ENCODE peak calls at places on chromosomes 3 and 15, in eight cellular contexts. One of them, this sample, is unnamed.

GRCh38 chr15:26132786-26133185 is 269.7 kb upstream of the ATP10A start:
- DNase-seq in frontal cortex: no peak
- DNase-seq in activated CD8-positive, alpha-beta memory T cell treated with anti-CD3 and anti-CD28 coated beads for 4 hours: no peak
- DNase-seq in psoas muscle: no peak
- DNase-seq in NCI-H510A treated with DMSO at 0.1 percent for 48 hours: no peak
- DNase-seq in stimulated activated CD4-positive, alpha-beta T cell treated with anti-CD3 and anti-CD28 coated beads, Interleukin-15, amount 100 ng/mL, for 1 hour: no peak
- DNase-seq in activated T-cell treated with anti-CD3 and anti-CD28 coated beads, Interleukin-2, amount 50 U/mL, for 72 hours: no peak
- DNase-seq in HL-60: no peak
- DNase-seq in this sample: no peak

GRCh38 chr15:78345726-78346125 is 5.6 kb downstream of the CRABP1 start:
- DNase-seq in stimulated activated CD4-positive, alpha-beta T cell treated with anti-CD3 and anti-CD28 coated beads, Interleukin-15, amount 100 ng/mL, for 1 hour: no peak
- DNase-seq in HL-60: no peak
- DNase-seq in activated T-cell treated with anti-CD3 and anti-CD28 coated beads, Interleukin-2, amount 50 U/mL, for 72 hours: no peak
- DNase-seq in NCI-H510A treated with DMSO at 0.1 percent for 48 hours: no peak
- DNase-seq in frontal cortex: no peak
- DNase-seq in activated CD8-positive, alpha-beta memory T cell treated with anti-CD3 and anti-CD28 coated beads for 4 hours: no peak
- DNase-seq in psoas muscle: no peak
- DNase-seq in this sample: no peak

GRCh38 chr15:51622269-51623180 is at the start of gene DMXL2:
- DNase-seq in HL-60: peak
- DNase-seq in NCI-H510A treated with DMSO at 0.1 percent for 48 hours: peak
- DNase-seq in activated CD8-positive, alpha-beta memory T cell treated with anti-CD3 and anti-CD28 coated beads for 4 hours: peak
- DNase-seq in frontal cortex: peak
- DNase-seq in stimulated activated CD4-positive, alpha-beta T cell treated with anti-CD3 and anti-CD28 coated beads, Interleukin-15, amount 100 ng/mL, for 1 hour: peak
- DNase-seq in activated T-cell treated with anti-CD3 and anti-CD28 coated beads, Interleukin-2, amount 50 U/mL, for 72 hours: peak
- DNase-seq in psoas muscle: peak
- DNase-seq in this sample: peak

GRCh38 chr15:42368096-42368495 is 8.8 kb downstream of the CAPN3 start:
- DNase-seq in frontal cortex: no peak
- DNase-seq in activated CD8-positive, alpha-beta memory T cell treated with anti-CD3 and anti-CD28 coated beads for 4 hours: no peak
- DNase-seq in psoas muscle: no peak
- DNase-seq in HL-60: no peak
- DNase-seq in NCI-H510A treated with DMSO at 0.1 percent for 48 hours: no peak
- DNase-seq in activated T-cell treated with anti-CD3 and anti-CD28 coated beads, Interleukin-2, amount 50 U/mL, for 72 hours: no peak
- DNase-seq in stimulated activated CD4-positive, alpha-beta T cell treated with anti-CD3 and anti-CD28 coated beads, Interleukin-15, amount 100 ng/mL, for 1 hour: no peak
- DNase-seq in this sample: no peak

GRCh38 chr15:70114226-70114625 is 16.5 kb upstream of the TLE3 start:
- DNase-seq in NCI-H510A treated with DMSO at 0.1 percent for 48 hours: no peak
- DNase-seq in HL-60: no peak
- DNase-seq in activated CD8-positive, alpha-beta memory T cell treated with anti-CD3 and anti-CD28 coated beads for 4 hours: no peak
- DNase-seq in psoas muscle: no peak
- DNase-seq in activated T-cell treated with anti-CD3 and anti-CD28 coated beads, Interleukin-2, amount 50 U/mL, for 72 hours: no peak
- DNase-seq in stimulated activated CD4-positive, alpha-beta T cell treated with anti-CD3 and anti-CD28 coated beads, Interleukin-15, amount 100 ng/mL, for 1 hour: no peak
- DNase-seq in frontal cortex: no peak
- DNase-seq in this sample: no peak

GRCh38 chr3:86958534-86958933 is 32.4 kb downstream of the VGLL3 start:
- DNase-seq in activated T-cell treated with anti-CD3 and anti-CD28 coated beads, Interleukin-2, amount 50 U/mL, for 72 hours: no peak
- DNase-seq in psoas muscle: no peak
- DNase-seq in HL-60: no peak
- DNase-seq in activated CD8-positive, alpha-beta memory T cell treated with anti-CD3 and anti-CD28 coated beads for 4 hours: no peak
- DNase-seq in stimulated activated CD4-positive, alpha-beta T cell treated with anti-CD3 and anti-CD28 coated beads, Interleukin-15, amount 100 ng/mL, for 1 hour: no peak
- DNase-seq in NCI-H510A treated with DMSO at 0.1 percent for 48 hours: no peak
- DNase-seq in frontal cortex: no peak
- DNase-seq in this sample: no peak

GRCh38 chr15:52331490-52332240 is 36.1 kb upstream of the MYO5C start:
- DNase-seq in frontal cortex: no peak
- DNase-seq in NCI-H510A treated with DMSO at 0.1 percent for 48 hours: peak
- DNase-seq in HL-60: no peak
- DNase-seq in stimulated activated CD4-positive, alpha-beta T cell treated with anti-CD3 and anti-CD28 coated beads, Interleukin-15, amount 100 ng/mL, for 1 hour: no peak
- DNase-seq in psoas muscle: no peak
- DNase-seq in activated CD8-positive, alpha-beta memory T cell treated with anti-CD3 and anti-CD28 coated beads for 4 hours: peak
- DNase-seq in activated T-cell treated with anti-CD3 and anti-CD28 coated beads, Interleukin-2, amount 50 U/mL, for 72 hours: peak
- DNase-seq in this sample: peak

GRCh38 chr3:178907081-178907480 is 164.5 kb downstream of the ZMAT3 start:
- DNase-seq in activated CD8-positive, alpha-beta memory T cell treated with anti-CD3 and anti-CD28 coated beads for 4 hours: no peak
- DNase-seq in frontal cortex: no peak
- DNase-seq in activated T-cell treated with anti-CD3 and anti-CD28 coated beads, Interleukin-2, amount 50 U/mL, for 72 hours: no peak
- DNase-seq in HL-60: no peak
- DNase-seq in stimulated activated CD4-positive, alpha-beta T cell treated with anti-CD3 and anti-CD28 coated beads, Interleukin-15, amount 100 ng/mL, for 1 hour: no peak
- DNase-seq in psoas muscle: no peak
- DNase-seq in NCI-H510A treated with DMSO at 0.1 percent for 48 hours: no peak
- DNase-seq in this sample: no peak

GRCh38 chr3:52245322-52246263 is at the start of gene PPM1M:
- DNase-seq in psoas muscle: peak
- DNase-seq in activated T-cell treated with anti-CD3 and anti-CD28 coated beads, Interleukin-2, amount 50 U/mL, for 72 hours: peak
- DNase-seq in HL-60: no peak
- DNase-seq in stimulated activated CD4-positive, alpha-beta T cell treated with anti-CD3 and anti-CD28 coated beads, Interleukin-15, amount 100 ng/mL, for 1 hour: peak
- DNase-seq in activated CD8-positive, alpha-beta memory T cell treated with anti-CD3 and anti-CD28 coated beads for 4 hours: no peak
- DNase-seq in NCI-H510A treated with DMSO at 0.1 percent for 48 hours: no peak
- DNase-seq in frontal cortex: peak
- DNase-seq in this sample: peak

GRCh38 chr3:8891328-8891727 is 71.9 kb downstream of the RAD18 start:
- DNase-seq in HL-60: no peak
- DNase-seq in activated T-cell treated with anti-CD3 and anti-CD28 coated beads, Interleukin-2, amount 50 U/mL, for 72 hours: no peak
- DNase-seq in activated CD8-positive, alpha-beta memory T cell treated with anti-CD3 and anti-CD28 coated beads for 4 hours: no peak
- DNase-seq in psoas muscle: no peak
- DNase-seq in frontal cortex: no peak
- DNase-seq in stimulated activated CD4-positive, alpha-beta T cell treated with anti-CD3 and anti-CD28 coated beads, Interleukin-15, amount 100 ng/mL, for 1 hour: no peak
- DNase-seq in NCI-H510A treated with DMSO at 0.1 percent for 48 hours: no peak
- DNase-seq in this sample: no peak

GRCh38 chr15:48965972-48966371 is 2.3 kb upstream of the SHC4 start:
- DNase-seq in HL-60: peak
- DNase-seq in stimulated activated CD4-positive, alpha-beta T cell treated with anti-CD3 and anti-CD28 coated beads, Interleukin-15, amount 100 ng/mL, for 1 hour: no peak
- DNase-seq in activated CD8-positive, alpha-beta memory T cell treated with anti-CD3 and anti-CD28 coated beads for 4 hours: no peak
- DNase-seq in psoas muscle: no peak
- DNase-seq in frontal cortex: no peak
- DNase-seq in NCI-H510A treated with DMSO at 0.1 percent for 48 hours: no peak
- DNase-seq in activated T-cell treated with anti-CD3 and anti-CD28 coated beads, Interleukin-2, amount 50 U/mL, for 72 hours: peak
- DNase-seq in this sample: no peak

GRCh38 chr3:159028706-159029105 is 226.9 kb downstream of the MFSD1 start:
- DNase-seq in psoas muscle: no peak
- DNase-seq in activated T-cell treated with anti-CD3 and anti-CD28 coated beads, Interleukin-2, amount 50 U/mL, for 72 hours: no peak
- DNase-seq in HL-60: no peak
- DNase-seq in NCI-H510A treated with DMSO at 0.1 percent for 48 hours: no peak
- DNase-seq in activated CD8-positive, alpha-beta memory T cell treated with anti-CD3 and anti-CD28 coated beads for 4 hours: no peak
- DNase-seq in stimulated activated CD4-positive, alpha-beta T cell treated with anti-CD3 and anti-CD28 coated beads, Interleukin-15, amount 100 ng/mL, for 1 hour: no peak
- DNase-seq in frontal cortex: no peak
- DNase-seq in this sample: no peak

GRCh38 chr3:153963012-153963411 is 158.2 kb upstream of the ARHGEF26 start:
- DNase-seq in activated CD8-positive, alpha-beta memory T cell treated with anti-CD3 and anti-CD28 coated beads for 4 hours: no peak
- DNase-seq in activated T-cell treated with anti-CD3 and anti-CD28 coated beads, Interleukin-2, amount 50 U/mL, for 72 hours: no peak
- DNase-seq in HL-60: no peak
- DNase-seq in stimulated activated CD4-positive, alpha-beta T cell treated with anti-CD3 and anti-CD28 coated beads, Interleukin-15, amount 100 ng/mL, for 1 hour: no peak
- DNase-seq in frontal cortex: no peak
- DNase-seq in NCI-H510A treated with DMSO at 0.1 percent for 48 hours: no peak
- DNase-seq in psoas muscle: no peak
- DNase-seq in this sample: no peak

GRCh38 chr3:9812870-9813483 is 2.9 kb downstream of the TTLL3 start:
- DNase-seq in NCI-H510A treated with DMSO at 0.1 percent for 48 hours: no peak
- DNase-seq in HL-60: no peak
- DNase-seq in psoas muscle: no peak
- DNase-seq in frontal cortex: no peak
- DNase-seq in activated CD8-positive, alpha-beta memory T cell treated with anti-CD3 and anti-CD28 coated beads for 4 hours: no peak
- DNase-seq in activated T-cell treated with anti-CD3 and anti-CD28 coated beads, Interleukin-2, amount 50 U/mL, for 72 hours: no peak
- DNase-seq in stimulated activated CD4-positive, alpha-beta T cell treated with anti-CD3 and anti-CD28 coated beads, Interleukin-15, amount 100 ng/mL, for 1 hour: no peak
- DNase-seq in this sample: no peak

GRCh38 chr3:127027061-127027735 is 44.3 kb downstream of the PLXNA1 start:
- DNase-seq in frontal cortex: no peak
- DNase-seq in psoas muscle: no peak
- DNase-seq in NCI-H510A treated with DMSO at 0.1 percent for 48 hours: no peak
- DNase-seq in activated CD8-positive, alpha-beta memory T cell treated with anti-CD3 and anti-CD28 coated beads for 4 hours: no peak
- DNase-seq in HL-60: no peak
- DNase-seq in activated T-cell treated with anti-CD3 and anti-CD28 coated beads, Interleukin-2, amount 50 U/mL, for 72 hours: no peak
- DNase-seq in stimulated activated CD4-positive, alpha-beta T cell treated with anti-CD3 and anti-CD28 coated beads, Interleukin-15, amount 100 ng/mL, for 1 hour: no peak
- DNase-seq in this sample: no peak

GRCh38 chr15:85494035-85494793 is 113.8 kb downstream of the AKAP13 start:
- DNase-seq in stimulated activated CD4-positive, alpha-beta T cell treated with anti-CD3 and anti-CD28 coated beads, Interleukin-15, amount 100 ng/mL, for 1 hour: no peak
- DNase-seq in HL-60: no peak
- DNase-seq in NCI-H510A treated with DMSO at 0.1 percent for 48 hours: peak
- DNase-seq in frontal cortex: no peak
- DNase-seq in activated CD8-positive, alpha-beta memory T cell treated with anti-CD3 and anti-CD28 coated beads for 4 hours: no peak
- DNase-seq in psoas muscle: no peak
- DNase-seq in activated T-cell treated with anti-CD3 and anti-CD28 coated beads, Interleukin-2, amount 50 U/mL, for 72 hours: no peak
- DNase-seq in this sample: no peak

GRCh38 chr3:71530903-71531535 is 52.5 kb downstream of the FOXP1 start:
- DNase-seq in activated CD8-positive, alpha-beta memory T cell treated with anti-CD3 and anti-CD28 coated beads for 4 hours: no peak
- DNase-seq in frontal cortex: no peak
- DNase-seq in HL-60: no peak
- DNase-seq in stimulated activated CD4-positive, alpha-beta T cell treated with anti-CD3 and anti-CD28 coated beads, Interleukin-15, amount 100 ng/mL, for 1 hour: no peak
- DNase-seq in NCI-H510A treated with DMSO at 0.1 percent for 48 hours: peak
- DNase-seq in activated T-cell treated with anti-CD3 and anti-CD28 coated beads, Interleukin-2, amount 50 U/mL, for 72 hours: no peak
- DNase-seq in psoas muscle: no peak
- DNase-seq in this sample: no peak

GRCh38 chr15:66042624-66043023 is 173.3 kb downstream of the RAB11A start:
- DNase-seq in activated CD8-positive, alpha-beta memory T cell treated with anti-CD3 and anti-CD28 coated beads for 4 hours: no peak
- DNase-seq in NCI-H510A treated with DMSO at 0.1 percent for 48 hours: no peak
- DNase-seq in HL-60: no peak
- DNase-seq in activated T-cell treated with anti-CD3 and anti-CD28 coated beads, Interleukin-2, amount 50 U/mL, for 72 hours: no peak
- DNase-seq in frontal cortex: no peak
- DNase-seq in psoas muscle: no peak
- DNase-seq in stimulated activated CD4-positive, alpha-beta T cell treated with anti-CD3 and anti-CD28 coated beads, Interleukin-15, amount 100 ng/mL, for 1 hour: no peak
- DNase-seq in this sample: no peak

GRCh38 chr3:123766195-123767019 is 117.7 kb downstream of the MYLK start:
- DNase-seq in stimulated activated CD4-positive, alpha-beta T cell treated with anti-CD3 and anti-CD28 coated beads, Interleukin-15, amount 100 ng/mL, for 1 hour: no peak
- DNase-seq in psoas muscle: no peak
- DNase-seq in HL-60: no peak
- DNase-seq in frontal cortex: no peak
- DNase-seq in activated CD8-positive, alpha-beta memory T cell treated with anti-CD3 and anti-CD28 coated beads for 4 hours: no peak
- DNase-seq in activated T-cell treated with anti-CD3 and anti-CD28 coated beads, Interleukin-2, amount 50 U/mL, for 72 hours: no peak
- DNase-seq in NCI-H510A treated with DMSO at 0.1 percent for 48 hours: no peak
- DNase-seq in this sample: no peak

GRCh38 chr15:57580428-57580827 is 11.3 kb upstream of the MYZAP start:
- DNase-seq in activated T-cell treated with anti-CD3 and anti-CD28 coated beads, Interleukin-2, amount 50 U/mL, for 72 hours: no peak
- DNase-seq in NCI-H510A treated with DMSO at 0.1 percent for 48 hours: no peak
- DNase-seq in frontal cortex: no peak
- DNase-seq in activated CD8-positive, alpha-beta memory T cell treated with anti-CD3 and anti-CD28 coated beads for 4 hours: no peak
- DNase-seq in stimulated activated CD4-positive, alpha-beta T cell treated with anti-CD3 and anti-CD28 coated beads, Interleukin-15, amount 100 ng/mL, for 1 hour: no peak
- DNase-seq in psoas muscle: no peak
- DNase-seq in HL-60: no peak
- DNase-seq in this sample: no peak

GRCh38 chr15:82135645-82136044 is 89.8 kb upstream of the MEX3B start:
- DNase-seq in psoas muscle: no peak
- DNase-seq in frontal cortex: no peak
- DNase-seq in HL-60: no peak
- DNase-seq in NCI-H510A treated with DMSO at 0.1 percent for 48 hours: no peak
- DNase-seq in activated CD8-positive, alpha-beta memory T cell treated with anti-CD3 and anti-CD28 coated beads for 4 hours: no peak
- DNase-seq in activated T-cell treated with anti-CD3 and anti-CD28 coated beads, Interleukin-2, amount 50 U/mL, for 72 hours: no peak
- DNase-seq in stimulated activated CD4-positive, alpha-beta T cell treated with anti-CD3 and anti-CD28 coated beads, Interleukin-15, amount 100 ng/mL, for 1 hour: no peak
- DNase-seq in this sample: no peak

GRCh38 chr3:195212749-195213085 is 58.2 kb downstream of the XXYLT1 start:
- DNase-seq in psoas muscle: no peak
- DNase-seq in HL-60: no peak
- DNase-seq in stimulated activated CD4-positive, alpha-beta T cell treated with anti-CD3 and anti-CD28 coated beads, Interleukin-15, amount 100 ng/mL, for 1 hour: no peak
- DNase-seq in activated CD8-positive, alpha-beta memory T cell treated with anti-CD3 and anti-CD28 coated beads for 4 hours: no peak
- DNase-seq in frontal cortex: no peak
- DNase-seq in NCI-H510A treated with DMSO at 0.1 percent for 48 hours: no peak
- DNase-seq in activated T-cell treated with anti-CD3 and anti-CD28 coated beads, Interleukin-2, amount 50 U/mL, for 72 hours: no peak
- DNase-seq in this sample: no peak

GRCh38 chr3:10783360-10784346 is 32.4 kb upstream of the SLC6A11 start:
- DNase-seq in activated CD8-positive, alpha-beta memory T cell treated with anti-CD3 and anti-CD28 coated beads for 4 hours: no peak
- DNase-seq in HL-60: no peak
- DNase-seq in activated T-cell treated with anti-CD3 and anti-CD28 coated beads, Interleukin-2, amount 50 U/mL, for 72 hours: peak
- DNase-seq in NCI-H510A treated with DMSO at 0.1 percent for 48 hours: peak
- DNase-seq in psoas muscle: no peak
- DNase-seq in frontal cortex: no peak
- DNase-seq in stimulated activated CD4-positive, alpha-beta T cell treated with anti-CD3 and anti-CD28 coated beads, Interleukin-15, amount 100 ng/mL, for 1 hour: no peak
- DNase-seq in this sample: peak

GRCh38 chr3:82157952-82158351 is 396.5 kb upstream of the GBE1 start:
- DNase-seq in activated CD8-positive, alpha-beta memory T cell treated with anti-CD3 and anti-CD28 coated beads for 4 hours: no peak
- DNase-seq in activated T-cell treated with anti-CD3 and anti-CD28 coated beads, Interleukin-2, amount 50 U/mL, for 72 hours: no peak
- DNase-seq in psoas muscle: no peak
- DNase-seq in NCI-H510A treated with DMSO at 0.1 percent for 48 hours: no peak
- DNase-seq in frontal cortex: no peak
- DNase-seq in stimulated activated CD4-positive, alpha-beta T cell treated with anti-CD3 and anti-CD28 coated beads, Interleukin-15, amount 100 ng/mL, for 1 hour: no peak
- DNase-seq in HL-60: no peak
- DNase-seq in this sample: no peak

GRCh38 chr3:190173426-190173825 is 52.7 kb upstream of the P3H2 start:
- DNase-seq in NCI-H510A treated with DMSO at 0.1 percent for 48 hours: no peak
- DNase-seq in HL-60: no peak
- DNase-seq in psoas muscle: no peak
- DNase-seq in activated T-cell treated with anti-CD3 and anti-CD28 coated beads, Interleukin-2, amount 50 U/mL, for 72 hours: no peak
- DNase-seq in stimulated activated CD4-positive, alpha-beta T cell treated with anti-CD3 and anti-CD28 coated beads, Interleukin-15, amount 100 ng/mL, for 1 hour: no peak
- DNase-seq in frontal cortex: no peak
- DNase-seq in activated CD8-positive, alpha-beta memory T cell treated with anti-CD3 and anti-CD28 coated beads for 4 hours: no peak
- DNase-seq in this sample: no peak

GRCh38 chr15:96869122-96869521 is 538.6 kb downstream of the NR2F2 start:
- DNase-seq in psoas muscle: no peak
- DNase-seq in activated CD8-positive, alpha-beta memory T cell treated with anti-CD3 and anti-CD28 coated beads for 4 hours: no peak
- DNase-seq in HL-60: no peak
- DNase-seq in activated T-cell treated with anti-CD3 and anti-CD28 coated beads, Interleukin-2, amount 50 U/mL, for 72 hours: no peak
- DNase-seq in frontal cortex: no peak
- DNase-seq in NCI-H510A treated with DMSO at 0.1 percent for 48 hours: no peak
- DNase-seq in stimulated activated CD4-positive, alpha-beta T cell treated with anti-CD3 and anti-CD28 coated beads, Interleukin-15, amount 100 ng/mL, for 1 hour: no peak
- DNase-seq in this sample: no peak

GRCh38 chr15:67149068-67149841 is 83.9 kb downstream of the SMAD3 start:
- DNase-seq in frontal cortex: no peak
- DNase-seq in activated CD8-positive, alpha-beta memory T cell treated with anti-CD3 and anti-CD28 coated beads for 4 hours: no peak
- DNase-seq in activated T-cell treated with anti-CD3 and anti-CD28 coated beads, Interleukin-2, amount 50 U/mL, for 72 hours: no peak
- DNase-seq in HL-60: no peak
- DNase-seq in stimulated activated CD4-positive, alpha-beta T cell treated with anti-CD3 and anti-CD28 coated beads, Interleukin-15, amount 100 ng/mL, for 1 hour: no peak
- DNase-seq in NCI-H510A treated with DMSO at 0.1 percent for 48 hours: no peak
- DNase-seq in psoas muscle: no peak
- DNase-seq in this sample: no peak

GRCh38 chr15:44593042-44593736 is 56.2 kb downstream of the EIF3J start:
- DNase-seq in activated T-cell treated with anti-CD3 and anti-CD28 coated beads, Interleukin-2, amount 50 U/mL, for 72 hours: peak
- DNase-seq in activated CD8-positive, alpha-beta memory T cell treated with anti-CD3 and anti-CD28 coated beads for 4 hours: no peak
- DNase-seq in stimulated activated CD4-positive, alpha-beta T cell treated with anti-CD3 and anti-CD28 coated beads, Interleukin-15, amount 100 ng/mL, for 1 hour: no peak
- DNase-seq in NCI-H510A treated with DMSO at 0.1 percent for 48 hours: no peak
- DNase-seq in frontal cortex: no peak
- DNase-seq in HL-60: no peak
- DNase-seq in psoas muscle: no peak
- DNase-seq in this sample: peak

GRCh38 chr3:71565326-71565725 is 18.2 kb downstream of the FOXP1 start:
- DNase-seq in activated T-cell treated with anti-CD3 and anti-CD28 coated beads, Interleukin-2, amount 50 U/mL, for 72 hours: no peak
- DNase-seq in frontal cortex: no peak
- DNase-seq in activated CD8-positive, alpha-beta memory T cell treated with anti-CD3 and anti-CD28 coated beads for 4 hours: no peak
- DNase-seq in NCI-H510A treated with DMSO at 0.1 percent for 48 hours: no peak
- DNase-seq in stimulated activated CD4-positive, alpha-beta T cell treated with anti-CD3 and anti-CD28 coated beads, Interleukin-15, amount 100 ng/mL, for 1 hour: no peak
- DNase-seq in psoas muscle: no peak
- DNase-seq in HL-60: no peak
- DNase-seq in this sample: no peak

This sample was measured in effector CD4-positive, alpha-beta T cell.